ENCODE peak calls at places on chromosomes 6 and 20, in six cellular contexts. One of them, this sample, is unnamed.

GRCh38 chr6:166259296-166259977 is 48.8 kb downstream of the PRR18 start:
- DNase-seq in H1: no peak
- DNase-seq in HCT116: no peak
- DNase-seq in GM12878: no peak
- DNase-seq in NT2/D1: no peak
- DNase-seq in K562: no peak
- DNase-seq in this sample: no peak

GRCh38 chr20:63856111-63856511 is 5.2 kb upstream of the ABHD16B start:
- DNase-seq in H1: no peak
- DNase-seq in HCT116: no peak
- DNase-seq in GM12878: no peak
- DNase-seq in NT2/D1: no peak
- DNase-seq in K562: no peak
- DNase-seq in this sample: no peak

GRCh38 chr6:34658605-34659218 is 37.9 kb downstream of the ILRUN start:
- DNase-seq in H1: no peak
- DNase-seq in HCT116: no peak
- DNase-seq in GM12878: no peak
- DNase-seq in NT2/D1: no peak
- DNase-seq in K562: no peak
- DNase-seq in this sample: no peak

GRCh38 chr20:21936720-21937380 is 231.4 kb downstream of the PAX1 start:
- DNase-seq in H1: peak
- DNase-seq in HCT116: no peak
- DNase-seq in GM12878: no peak
- DNase-seq in NT2/D1: peak
- DNase-seq in K562: no peak
- DNase-seq in this sample: no peak

GRCh38 chr20:38805502-38805957 is at the start of gene PPP1R16B:
- DNase-seq in H1: no peak
- DNase-seq in HCT116: no peak
- DNase-seq in GM12878: no peak
- DNase-seq in NT2/D1: peak
- DNase-seq in K562: peak
- DNase-seq in this sample: no peak

GRCh38 chr6:150710236-150710635 is 110.6 kb downstream of the PLEKHG1 start:
- DNase-seq in H1: no peak
- DNase-seq in HCT116: no peak
- DNase-seq in GM12878: no peak
- DNase-seq in NT2/D1: no peak
- DNase-seq in K562: no peak
- DNase-seq in this sample: no peak

GRCh38 chr6:13767121-13767794 is 47.1 kb downstream of the MCUR1 start:
- DNase-seq in H1: no peak
- DNase-seq in HCT116: no peak
- DNase-seq in GM12878: no peak
- DNase-seq in NT2/D1: no peak
- DNase-seq in K562: no peak
- DNase-seq in this sample: no peak

GRCh38 chr20:50321797-50322480 is 131.3 kb downstream of the CEBPB start:
- DNase-seq in H1: no peak
- DNase-seq in HCT116: no peak
- DNase-seq in GM12878: no peak
- DNase-seq in NT2/D1: no peak
- DNase-seq in K562: no peak
- DNase-seq in this sample: no peak

GRCh38 chr6:129519750-129520149 is 190.2 kb downstream of the ARHGAP18 start:
- DNase-seq in H1: no peak
- DNase-seq in HCT116: no peak
- DNase-seq in GM12878: no peak
- DNase-seq in NT2/D1: no peak
- DNase-seq in K562: no peak
- DNase-seq in this sample: no peak

GRCh38 chr6:30556714-30556963 is 350 bp upstream of the GNL1 start:
- DNase-seq in H1: peak
- DNase-seq in HCT116: peak
- DNase-seq in GM12878: no peak
- DNase-seq in NT2/D1: no peak
- DNase-seq in K562: no peak
- DNase-seq in this sample: no peak

GRCh38 chr6:39425346-39426056 is 103.0 kb upstream of the KCNK16 start:
- DNase-seq in H1: no peak
- DNase-seq in HCT116: no peak
- DNase-seq in GM12878: no peak
- DNase-seq in NT2/D1: no peak
- DNase-seq in K562: no peak
- DNase-seq in this sample: no peak

GRCh38 chr6:137878810-137879285 is 11.8 kb downstream of the TNFAIP3 start:
- DNase-seq in H1: peak
- DNase-seq in HCT116: no peak
- DNase-seq in GM12878: no peak
- DNase-seq in NT2/D1: no peak
- DNase-seq in K562: no peak
- DNase-seq in this sample: no peak

GRCh38 chr20:59170406-59171349 is 7.1 kb downstream of the ZNF831 start:
- DNase-seq in H1: no peak
- DNase-seq in HCT116: no peak
- DNase-seq in GM12878: no peak
- DNase-seq in NT2/D1: no peak
- DNase-seq in K562: no peak
- DNase-seq in this sample: no peak

GRCh38 chr6:25202505-25202904 is 76.7 kb upstream of the CARMIL1 start:
- DNase-seq in H1: no peak
- DNase-seq in HCT116: no peak
- DNase-seq in GM12878: no peak
- DNase-seq in NT2/D1: no peak
- DNase-seq in K562: no peak
- DNase-seq in this sample: no peak

GRCh38 chr6:73746776-73747175 is 50.8 kb downstream of the CD109 start:
- DNase-seq in H1: no peak
- DNase-seq in HCT116: no peak
- DNase-seq in GM12878: no peak
- DNase-seq in NT2/D1: no peak
- DNase-seq in K562: no peak
- DNase-seq in this sample: no peak

GRCh38 chr20:51732454-51732791 is 35.8 kb downstream of the ATP9A start:
- DNase-seq in H1: no peak
- DNase-seq in HCT116: no peak
- DNase-seq in GM12878: no peak
- DNase-seq in NT2/D1: no peak
- DNase-seq in K562: no peak
- DNase-seq in this sample: no peak

GRCh38 chr20:63082308-63082938 is 75.7 kb upstream of the BHLHE23 start:
- DNase-seq in H1: no peak
- DNase-seq in HCT116: no peak
- DNase-seq in GM12878: no peak
- DNase-seq in NT2/D1: no peak
- DNase-seq in K562: peak
- DNase-seq in this sample: peak

GRCh38 chr6:108518714-108519576 is 41.8 kb upstream of the FOXO3 start:
- DNase-seq in H1: no peak
- DNase-seq in HCT116: peak
- DNase-seq in GM12878: no peak
- DNase-seq in NT2/D1: no peak
- DNase-seq in K562: no peak
- DNase-seq in this sample: peak

GRCh38 chr20:14882846-14883245 is 545.4 kb upstream of the FLRT3 start:
- DNase-seq in H1: no peak
- DNase-seq in HCT116: no peak
- DNase-seq in GM12878: no peak
- DNase-seq in NT2/D1: no peak
- DNase-seq in K562: no peak
- DNase-seq in this sample: no peak

GRCh38 chr6:17035994-17036393 is 65.9 kb upstream of the STMND1 start:
- DNase-seq in H1: no peak
- DNase-seq in HCT116: no peak
- DNase-seq in GM12878: no peak
- DNase-seq in NT2/D1: no peak
- DNase-seq in K562: no peak
- DNase-seq in this sample: no peak

GRCh38 chr6:46914279-46914810 is 7.4 kb downstream of the ADGRF5 start:
- DNase-seq in H1: no peak
- DNase-seq in HCT116: no peak
- DNase-seq in GM12878: no peak
- DNase-seq in NT2/D1: no peak
- DNase-seq in K562: no peak
- DNase-seq in this sample: no peak

GRCh38 chr20:39338977-39339376 is 376.8 kb downstream of the DHX35 start:
- DNase-seq in H1: no peak
- DNase-seq in HCT116: no peak
- DNase-seq in GM12878: peak
- DNase-seq in NT2/D1: no peak
- DNase-seq in K562: no peak
- DNase-seq in this sample: no peak

GRCh38 chr6:53189554-53189953 is 40.9 kb upstream of the GCM1 start:
- DNase-seq in H1: no peak
- DNase-seq in HCT116: no peak
- DNase-seq in GM12878: no peak
- DNase-seq in NT2/D1: no peak
- DNase-seq in K562: no peak
- DNase-seq in this sample: no peak

GRCh38 chr6:42021847-42022754 is 28.2 kb upstream of the TAF8 start:
- DNase-seq in H1: no peak
- DNase-seq in HCT116: no peak
- DNase-seq in GM12878: no peak
- DNase-seq in NT2/D1: no peak
- DNase-seq in K562: no peak
- DNase-seq in this sample: no peak

GRCh38 chr6:136952714-136953260 is 30.7 kb downstream of the SLC35D3 start:
- DNase-seq in H1: no peak
- DNase-seq in HCT116: no peak
- DNase-seq in GM12878: no peak
- DNase-seq in NT2/D1: no peak
- DNase-seq in K562: no peak
- DNase-seq in this sample: no peak

GRCh38 chr20:3935956-3936340 is 46.8 kb downstream of the PANK2 start:
- DNase-seq in H1: no peak
- DNase-seq in HCT116: no peak
- DNase-seq in GM12878: no peak
- DNase-seq in NT2/D1: no peak
- DNase-seq in K562: no peak
- DNase-seq in this sample: no peak

GRCh38 chr6:120675886-120676285 is 658.4 kb downstream of the TBC1D32 start:
- DNase-seq in H1: no peak
- DNase-seq in HCT116: no peak
- DNase-seq in GM12878: no peak
- DNase-seq in NT2/D1: no peak
- DNase-seq in K562: no peak
- DNase-seq in this sample: no peak

DNA sequence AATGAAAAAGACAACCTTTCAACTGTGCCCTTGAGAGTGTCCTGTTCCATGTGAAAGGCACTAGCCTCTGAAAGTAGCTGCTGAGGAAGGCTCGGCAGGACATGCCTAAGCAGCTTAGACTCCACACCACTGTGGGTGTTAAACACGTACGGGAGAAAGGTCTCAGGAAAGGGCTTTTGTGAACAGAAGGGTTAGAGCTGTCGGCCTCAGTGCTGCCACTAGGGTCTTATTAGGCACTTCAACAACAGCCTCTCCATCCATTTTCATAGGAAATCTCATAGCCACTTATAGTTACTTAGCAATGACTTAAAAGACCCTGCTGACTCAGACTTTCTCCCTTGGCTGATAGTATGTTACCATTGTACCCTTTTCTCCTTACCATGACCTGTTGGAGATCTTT is 662.8 kb downstream of the TBC1D32 start:
- DNase-seq in H1: peak
- DNase-seq in HCT116: peak
- DNase-seq in GM12878: no peak
- DNase-seq in NT2/D1: peak
- DNase-seq in K562: no peak
- DNase-seq in this sample: peak
- TF ChIP-seq ZNF274 in H1: no peak
- TF ChIP-seq ZNF274 in HCT116: no peak
- TF ChIP-seq ZNF274 in GM12878: no peak
- TF ChIP-seq ZNF274 in NT2/D1: no peak
- TF ChIP-seq ZNF274 in K562: no peak
- TF ChIP-seq ZNF274 in this sample: no peak

GRCh38 chr6:105501246-105501645 is 98.4 kb upstream of the PREP start:
- DNase-seq in H1: no peak
- DNase-seq in HCT116: no peak
- DNase-seq in GM12878: no peak
- DNase-seq in NT2/D1: no peak
- DNase-seq in K562: no peak
- DNase-seq in this sample: no peak
- TF ChIP-seq ZNF274 in H1: no peak
- TF ChIP-seq ZNF274 in HCT116: no peak
- TF ChIP-seq ZNF274 in GM12878: no peak
- TF ChIP-seq ZNF274 in NT2/D1: no peak
- TF ChIP-seq ZNF274 in K562: no peak
- TF ChIP-seq ZNF274 in this sample: no peak

DNA sequence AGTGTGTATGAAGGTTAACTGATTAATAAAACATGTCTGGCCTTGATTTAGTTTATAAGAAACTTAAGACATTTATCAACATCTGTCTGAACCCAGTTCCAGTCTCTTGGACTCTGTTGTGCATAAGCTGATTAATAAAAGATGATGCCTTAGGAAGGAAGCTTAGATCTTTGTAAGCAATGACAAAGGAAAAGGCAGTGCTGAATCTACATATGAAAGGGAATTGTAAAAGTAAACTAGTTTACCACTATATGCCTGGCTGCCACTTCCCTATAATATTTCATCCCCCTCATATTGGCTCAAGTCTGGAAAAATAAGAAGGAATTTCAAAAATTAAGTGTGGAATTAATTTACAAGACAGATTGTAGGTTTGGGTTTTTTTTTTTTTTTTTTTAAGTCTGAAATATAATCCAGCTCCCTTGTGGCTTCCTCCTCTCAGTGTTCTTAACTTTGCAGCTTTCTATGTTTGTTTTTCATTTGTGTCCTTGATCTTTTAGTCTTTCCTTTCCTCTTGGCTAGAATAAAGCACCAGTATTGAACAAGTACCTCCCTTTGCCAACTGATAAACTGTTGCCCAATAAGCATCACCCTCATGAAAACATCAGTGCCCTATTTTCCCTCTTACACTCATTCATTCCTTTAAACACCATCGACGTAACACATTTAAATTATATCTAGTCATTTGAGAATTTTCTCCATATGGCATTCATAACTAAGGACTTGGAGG is 146.6 kb upstream of the TBX18 start:
- DNase-seq in H1: no peak
- DNase-seq in HCT116: no peak
- DNase-seq in GM12878: no peak
- DNase-seq in NT2/D1: no peak
- DNase-seq in K562: no peak
- DNase-seq in this sample: peak
- TF ChIP-seq ZNF274 in H1: no peak
- TF ChIP-seq ZNF274 in HCT116: no peak
- TF ChIP-seq ZNF274 in GM12878: no peak
- TF ChIP-seq ZNF274 in NT2/D1: no peak
- TF ChIP-seq ZNF274 in K562: no peak
- TF ChIP-seq ZNF274 in this sample: no peak

DNA sequence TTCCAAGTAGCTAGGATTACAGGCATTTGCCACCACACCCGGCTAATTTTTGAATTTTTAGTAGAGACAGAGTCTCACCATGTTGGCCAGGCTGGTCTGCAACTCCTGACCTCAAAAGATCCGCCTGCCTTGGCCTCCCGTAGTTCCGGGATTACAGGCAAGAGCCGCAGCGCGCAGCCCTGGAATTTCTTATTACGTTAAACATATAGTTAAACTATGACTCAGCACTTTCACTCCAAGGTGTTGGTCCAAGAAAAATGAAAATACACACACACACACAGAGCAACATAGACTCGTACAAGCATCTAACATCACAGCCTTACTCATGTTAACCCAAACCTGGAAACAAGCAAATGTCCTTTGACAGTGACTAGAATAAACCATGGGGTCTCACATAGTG is 663.9 kb downstream of the PRKN start:
- DNase-seq in H1: no peak
- DNase-seq in HCT116: no peak
- DNase-seq in GM12878: no peak
- DNase-seq in NT2/D1: no peak
- DNase-seq in K562: no peak
- DNase-seq in this sample: no peak
- TF ChIP-seq ZNF274 in H1: no peak
- TF ChIP-seq ZNF274 in HCT116: no peak
- TF ChIP-seq ZNF274 in GM12878: no peak
- TF ChIP-seq ZNF274 in NT2/D1: no peak
- TF ChIP-seq ZNF274 in K562: no peak
- TF ChIP-seq ZNF274 in this sample: no peak